ENCODE peak calls at places on chromosome 21, in four cellular contexts. G is activated T-helper 1 cell treated with anti-CD3 and anti-CD28 coated beads, Interleukin-12 subunit alpha, Interleukin-12 subunit beta, Interleukin-2, Interleukin-4 antibody, amounts not matched to agents 30 ng/mL and 10 ng/mL and 1 ng/mL, durations not matched to agents 14 hours and 24 hours and 36 hours; L is HFF-Myc; T is mesothelial cell of epicardium. M is an unnamed sample.

GRCh38 chr21:37079211-37079824 is 6.3 kb downstream of the TTC3 start:
- DNase-seq in G (no peak), L (no peak), T (no peak), M (no peak)

GRCh38 chr21:42191978-42192595 is 26.9 kb upstream of the ABCG1 start:
- DNase-seq in G (no peak), L (no peak), T (no peak), M (no peak)

GRCh38 chr21:17611414-17612022 is 1.2 kb downstream of the BTG3 start:
- DNase-seq in G (peak), L (peak), T (peak), M (peak)

GRCh38 chr21:38797470-38797869 is 8.3 kb upstream of the ETS2 start:
- DNase-seq in G (no peak), L (no peak), T (no peak), M (no peak)

GRCh38 chr21:32494946-32495703 is 82.6 kb downstream of the EVA1C start:
- DNase-seq in G (no peak), L (peak), T (no peak), M (no peak)

GRCh38 chr21:34279285-34279684 is 84.5 kb upstream of the KCNE2 start:
- DNase-seq in G (no peak), L (no peak), T (no peak), M (no peak)

GRCh38 chr21:26800001-26800400 is 45.2 kb downstream of the ADAMTS1 start:
- DNase-seq in G (no peak), L (no peak), T (no peak), M (no peak)

GRCh38 chr21:32463367-32463766 is 50.9 kb downstream of the EVA1C start:
- DNase-seq in G (no peak), L (peak), T (no peak), M (no peak)

GRCh38 chr21:38289697-38290096 is 32.9 kb downstream of the KCNJ15 start:
- DNase-seq in G (no peak), L (peak), T (no peak), M (no peak)

GRCh38 chr21:16082038-16082816 is 352.4 kb downstream of the USP25 start:
- DNase-seq in G (no peak), L (no peak), T (no peak), M (no peak)